ENCODE peak calls at places on chromosomes 2 and 18, in six cellular contexts. B is NCI-H1694; K is NCI-H1105; U is GM23338; H is stimulated activated CD4-positive, alpha-beta T cell treated with anti-CD3 and anti-CD28 coated beads, Interleukin-4, amount 100 ng/mL, for 48 hours; Q is Calu3. F is an unnamed sample.

GRCh38 chr2:40457846-40458245 is 6.0 kb upstream of the SLC8A1 start:
- DNase-seq in B (no peak), K (no peak), U (no peak), H (no peak), Q (no peak), F (no peak)

GRCh38 chr18:78136986-78137385 is 842.6 kb upstream of the SALL3 start:
- DNase-seq in B (no peak), K (no peak), U (no peak), H (no peak), Q (no peak), F (no peak)

GRCh38 chr18:75208836-75209128 is 157 bp downstream of the PTGR3 start:
- DNase-seq in B (no peak), K (no peak), U (no peak), H (no peak), Q (no peak), F (no peak)

GRCh38 chr2:118202707-118203303 is 114.5 kb downstream of the INSIG2 start:
- DNase-seq in B (peak), K (peak), U (peak), H (peak), Q (peak), F (no peak)

GRCh38 chr2:29273704-29274611 is 158.7 kb downstream of the CLIP4 start:
- DNase-seq in B (no peak), K (no peak), U (no peak), H (no peak), Q (no peak), F (no peak)

GRCh38 chr2:10750610-10751009 is 29.2 kb downstream of the ATP6V1C2 start:
- DNase-seq in B (no peak), K (no peak), U (no peak), H (no peak), Q (no peak), F (no peak)

GRCh38 chr2:66488946-66489345 is 54.0 kb downstream of the MEIS1 start:
- DNase-seq in B (no peak), K (no peak), U (no peak), H (no peak), Q (no peak), F (no peak)

GRCh38 chr2:25165992-25166618 is 2.3 kb downstream of the POMC start:
- DNase-seq in B (no peak), K (peak), U (peak), H (peak), Q (peak), F (no peak)

GRCh38 chr2:55232863-55233657 is 572 bp downstream of the RPS27A start:
- DNase-seq in B (no peak), K (peak), U (no peak), H (no peak), Q (peak), F (no peak)

GRCh38 chr2:237451582-237452469 is 35.2 kb upstream of the MLPH start:
- DNase-seq in B (no peak), K (no peak), U (peak), H (no peak), Q (no peak), F (no peak)

GRCh38 chr2:136122654-136123053 is 4.7 kb upstream of the CXCR4 start:
- DNase-seq in B (no peak), K (no peak), U (no peak), H (no peak), Q (no peak), F (no peak)

GRCh38 chr2:128457716-128458115 is 139.0 kb upstream of the HS6ST1 start:
- DNase-seq in B (no peak), K (no peak), U (no peak), H (no peak), Q (no peak), F (no peak)

GRCh38 chr2:60519259-60519863 is 34.1 kb downstream of the BCL11A start:
- DNase-seq in B (no peak), K (no peak), U (no peak), H (no peak), Q (no peak), F (no peak)

GRCh38 chr2:29920130-29920577 is 1.2 kb downstream of the ALK start:
- DNase-seq in B (no peak), K (no peak), U (peak), H (peak), Q (no peak), F (no peak)

GRCh38 chr2:176039375-176039774 is 37.3 kb upstream of the LNPK start:
- DNase-seq in B (no peak), K (no peak), U (no peak), H (no peak), Q (no peak), F (no peak)

GRCh38 chr2:180004731-180005130 is 2.4 kb downstream of the CWC22 start:
- DNase-seq in B (no peak), K (no peak), U (no peak), H (no peak), Q (no peak), F (no peak)

GRCh38 chr2:127389778-127390435 is 2.1 kb upstream of the MAP3K2 start:
- DNase-seq in B (no peak), K (no peak), U (peak), H (no peak), Q (no peak), F (no peak)

GRCh38 chr2:36444206-36444605 is 88.6 kb downstream of the CRIM1 start:
- DNase-seq in B (no peak), K (no peak), U (no peak), H (no peak), Q (no peak), F (no peak)

GRCh38 chr18:13262839-13263691 is 44.5 kb downstream of the LDLRAD4 start:
- DNase-seq in B (no peak), K (no peak), U (no peak), H (no peak), Q (no peak), F (no peak)

GRCh38 chr2:75310915-75311314 is 111.6 kb upstream of the TACR1 start:
- DNase-seq in B (no peak), K (no peak), U (no peak), H (no peak), Q (no peak), F (no peak)

GRCh38 chr2:95271381-95271971 is 2.8 kb upstream of the PROM2 start:
- DNase-seq in B (no peak), K (no peak), U (no peak), H (no peak), Q (no peak), F (no peak)

GRCh38 chr2:163132850-163133249 is 294.3 kb upstream of the KCNH7 start:
- DNase-seq in B (peak), K (no peak), U (peak), H (no peak), Q (no peak), F (peak)

GRCh38 chr2:203077458-203077857 is 62.8 kb downstream of the NBEAL1 start:
- DNase-seq in B (no peak), K (no peak), U (no peak), H (no peak), Q (no peak), F (no peak)

GRCh38 chr2:33265584-33266338 is 210.7 kb upstream of the RASGRP3 start:
- DNase-seq in B (no peak), K (no peak), U (no peak), H (no peak), Q (no peak), F (no peak)

GRCh38 chr18:55953326-55953725 is 365.3 kb upstream of the TCF4 start:
- DNase-seq in B (no peak), K (no peak), U (no peak), H (no peak), Q (no peak), F (no peak)

GRCh38 chr18:48829443-48830149 is 121.2 kb downstream of the SMAD7 start:
- DNase-seq in B (no peak), K (no peak), U (peak), H (no peak), Q (no peak), F (no peak)

GRCh38 chr2:28802975-28803429 is 7.6 kb upstream of the SPDYA start:
- DNase-seq in B (no peak), K (no peak), U (peak), H (no peak), Q (no peak), F (peak)

GRCh38 chr2:8543412-8544167 is 138.3 kb upstream of the ID2 start:
- DNase-seq in B (no peak), K (no peak), U (no peak), H (peak), Q (no peak), F (no peak)

GRCh38 chr2:127415593-127416485 is 2.4 kb upstream of the PROC start:
- DNase-seq in B (peak), K (peak), U (peak), H (peak), Q (peak), F (no peak)

GRCh38 chr2:140761807-140762206 is 1369.0 kb downstream of the LRP1B start:
- DNase-seq in B (no peak), K (no peak), U (no peak), H (no peak), Q (no peak), F (no peak)

GRCh38 chr2:131682122-131682944 is 154.6 kb downstream of the CCDC74A start:
- DNase-seq in B (peak), K (peak), U (peak), H (peak), Q (peak), F (peak)

F was measured in SK-N-MC.